ENCODE peak calls at places on chromosomes 3 and 15, in six cellular contexts. W is epithelial cell of esophagus; T is NCI-H1092 treated with DMSO at 0.1 percent for 48 hours; K is DMS153; N is ELR; H is activated CD4-positive, CD25-positive, alpha-beta regulatory T cell. M is an unnamed sample.

GRCh38 chr3:100087203-100087602 is 27.1 kb downstream of the FILIP1L start:
- DNase-seq in T (no peak), K (no peak), H (no peak), W (no peak), N (peak; percentile 73), M (peak; percentile 26)

GRCh38 chr3:134327594-134327975 is 46.7 kb downstream of the AMOTL2 start:
- DNase-seq in K (no peak), T (no peak), W (peak; percentile 97), N (peak; percentile 99), H (no peak), M (no peak)

GRCh38 chr3:196159952-196160804 is 51.0 kb downstream of the ZDHHC19 start:
- DNase-seq in K (peak; percentile 28), H (no peak), W (peak; percentile 76), N (peak; percentile 69), T (no peak), M (peak; percentile 46)

GRCh38 chr3:39038165-39038564 is 13.6 kb downstream of the SCN11A start:
- DNase-seq in H (no peak), K (no peak), W (peak; percentile 75), T (no peak), N (peak; percentile 89), M (no peak)

GRCh38 chr3:131501949-131502348 is 822 bp downstream of the MRPL3 start:
- DNase-seq in N (peak; percentile 6), T (no peak), K (no peak), H (no peak), W (peak; percentile 3), M (peak; percentile 68)

GRCh38 chr15:97868964-97869363 is 91.5 kb upstream of the ARRDC4 start:
- DNase-seq in H (no peak), K (no peak), W (no peak), T (no peak), N (no peak), M (no peak)

GRCh38 chr15:64701482-64701881 is 73.9 kb downstream of the RBPMS2 start:
- DNase-seq in T (no peak), W (no peak), K (no peak), N (no peak), H (no peak), M (no peak)

GRCh38 chr15:44861439-44861910 is 95.0 kb upstream of the TERB2 start:
- DNase-seq in H (no peak), T (no peak), K (no peak), W (no peak), N (no peak), M (no peak)

GRCh38 chr3:154098396-154098795 is 22.8 kb upstream of the ARHGEF26 start:
- DNase-seq in T (no peak), K (no peak), W (no peak), N (no peak), H (no peak), M (no peak)

GRCh38 chr3:111691293-111691909 is 96.3 kb upstream of the ZBED2 start:
- DNase-seq in K (no peak), H (no peak), W (peak; percentile 69), N (peak; percentile 81), T (peak; percentile 40), M (peak; percentile 29)

GRCh38 chr3:46517016-46517770 is 19.4 kb downstream of the RTP3 start:
- DNase-seq in W (peak; percentile 75), K (no peak), H (no peak), T (no peak), N (peak; percentile 97), M (no peak)

M was measured in NCI-H1417.